ENCODE peak calls at places on chromosome 2, in four cellular contexts. One of them, this sample, is unnamed.

GRCh38 chr2:857937-858336 is 92.7 kb upstream of the SNTG2 start:
- DNase-seq in AML-193: no peak
- DNase-seq in activated T-helper 1 cell treated with Interleukin-2 at 50 U/mL for 16 hours: no peak
- DNase-seq in NCI-H1092 treated with DMSO at 0.1 percent for 48 hours: no peak
- DNase-seq in this sample: no peak

GRCh38 chr2:42223822-42224268 is 54.7 kb downstream of the EML4 start:
- DNase-seq in activated T-helper 1 cell treated with Interleukin-2 at 50 U/mL for 16 hours: no peak
- DNase-seq in AML-193: no peak
- DNase-seq in NCI-H1092 treated with DMSO at 0.1 percent for 48 hours: no peak
- DNase-seq in this sample: no peak

GRCh38 chr2:1854747-1855146 is 110.4 kb upstream of the PXDN start:
- DNase-seq in AML-193: no peak
- DNase-seq in NCI-H1092 treated with DMSO at 0.1 percent for 48 hours: no peak
- DNase-seq in activated T-helper 1 cell treated with Interleukin-2 at 50 U/mL for 16 hours: no peak
- DNase-seq in this sample: no peak

GRCh38 chr2:205903549-205904129 is 182.3 kb downstream of the INO80D start:
- DNase-seq in AML-193: peak
- DNase-seq in NCI-H1092 treated with DMSO at 0.1 percent for 48 hours: no peak
- DNase-seq in activated T-helper 1 cell treated with Interleukin-2 at 50 U/mL for 16 hours: no peak
- DNase-seq in this sample: no peak

GRCh38 chr2:3316456-3317276 is 61.0 kb downstream of the EIPR1 start:
- DNase-seq in activated T-helper 1 cell treated with Interleukin-2 at 50 U/mL for 16 hours: no peak
- DNase-seq in AML-193: no peak
- DNase-seq in NCI-H1092 treated with DMSO at 0.1 percent for 48 hours: no peak
- DNase-seq in this sample: no peak

GRCh38 chr2:95525294-95526035 is 40.9 kb upstream of the TRIM43B start:
- DNase-seq in NCI-H1092 treated with DMSO at 0.1 percent for 48 hours: no peak
- DNase-seq in activated T-helper 1 cell treated with Interleukin-2 at 50 U/mL for 16 hours: no peak
- DNase-seq in AML-193: no peak
- DNase-seq in this sample: no peak

GRCh38 chr2:148194882-148195281 is 174.0 kb downstream of the MBD5 start:
- DNase-seq in NCI-H1092 treated with DMSO at 0.1 percent for 48 hours: no peak
- DNase-seq in activated T-helper 1 cell treated with Interleukin-2 at 50 U/mL for 16 hours: no peak
- DNase-seq in AML-193: no peak
- DNase-seq in this sample: no peak

GRCh38 chr2:79833235-79833878 is 320.5 kb downstream of the CTNNA2 start:
- DNase-seq in AML-193: no peak
- DNase-seq in activated T-helper 1 cell treated with Interleukin-2 at 50 U/mL for 16 hours: no peak
- DNase-seq in NCI-H1092 treated with DMSO at 0.1 percent for 48 hours: no peak
- DNase-seq in this sample: no peak

GRCh38 chr2:236282406-236282805 is 18.2 kb upstream of the ASB18 start:
- DNase-seq in AML-193: no peak
- DNase-seq in NCI-H1092 treated with DMSO at 0.1 percent for 48 hours: no peak
- DNase-seq in activated T-helper 1 cell treated with Interleukin-2 at 50 U/mL for 16 hours: no peak
- DNase-seq in this sample: no peak

GRCh38 chr2:115115135-115115534 is 672.7 kb downstream of the DPP10 start:
- DNase-seq in NCI-H1092 treated with DMSO at 0.1 percent for 48 hours: no peak
- DNase-seq in activated T-helper 1 cell treated with Interleukin-2 at 50 U/mL for 16 hours: no peak
- DNase-seq in AML-193: no peak
- DNase-seq in this sample: no peak

GRCh38 chr2:237200462-237200861 is 114.8 kb downstream of the COPS8 start:
- DNase-seq in activated T-helper 1 cell treated with Interleukin-2 at 50 U/mL for 16 hours: no peak
- DNase-seq in NCI-H1092 treated with DMSO at 0.1 percent for 48 hours: no peak
- DNase-seq in AML-193: no peak
- DNase-seq in this sample: no peak

GRCh38 chr2:206084468-206084869 is 1.5 kb downstream of the INO80D start:
- DNase-seq in AML-193: peak
- DNase-seq in NCI-H1092 treated with DMSO at 0.1 percent for 48 hours: peak
- DNase-seq in activated T-helper 1 cell treated with Interleukin-2 at 50 U/mL for 16 hours: no peak
- DNase-seq in this sample: no peak

GRCh38 chr2:41409328-41409727 is 638.5 kb upstream of the PKDCC start:
- DNase-seq in NCI-H1092 treated with DMSO at 0.1 percent for 48 hours: no peak
- DNase-seq in AML-193: no peak
- DNase-seq in activated T-helper 1 cell treated with Interleukin-2 at 50 U/mL for 16 hours: no peak
- DNase-seq in this sample: no peak

GRCh38 chr2:191304939-191305875 is 60.0 kb downstream of the MYO1B start:
- DNase-seq in NCI-H1092 treated with DMSO at 0.1 percent for 48 hours: no peak
- DNase-seq in AML-193: no peak
- DNase-seq in activated T-helper 1 cell treated with Interleukin-2 at 50 U/mL for 16 hours: no peak
- DNase-seq in this sample: no peak

GRCh38 chr2:206084870-206085741 is 868 bp downstream of the INO80D start:
- DNase-seq in AML-193: no peak
- DNase-seq in activated T-helper 1 cell treated with Interleukin-2 at 50 U/mL for 16 hours: peak
- DNase-seq in NCI-H1092 treated with DMSO at 0.1 percent for 48 hours: no peak
- DNase-seq in this sample: no peak

GRCh38 chr2:146579154-146579930 is 1265.5 kb upstream of the ACVR2A start:
- DNase-seq in activated T-helper 1 cell treated with Interleukin-2 at 50 U/mL for 16 hours: no peak
- DNase-seq in AML-193: no peak
- DNase-seq in NCI-H1092 treated with DMSO at 0.1 percent for 48 hours: no peak
- DNase-seq in this sample: no peak

GRCh38 chr2:138500592-138501426 is 761 bp upstream of the SPOPL start:
- DNase-seq in NCI-H1092 treated with DMSO at 0.1 percent for 48 hours: peak
- DNase-seq in AML-193: no peak
- DNase-seq in activated T-helper 1 cell treated with Interleukin-2 at 50 U/mL for 16 hours: no peak
- DNase-seq in this sample: no peak

GRCh38 chr2:69013123-69013836 is at the start of gene ANTXR1:
- DNase-seq in NCI-H1092 treated with DMSO at 0.1 percent for 48 hours: peak
- DNase-seq in activated T-helper 1 cell treated with Interleukin-2 at 50 U/mL for 16 hours: no peak
- DNase-seq in AML-193: no peak
- DNase-seq in this sample: peak

GRCh38 chr2:159051656-159052055 is 83.2 kb downstream of the TANC1 start:
- DNase-seq in AML-193: no peak
- DNase-seq in activated T-helper 1 cell treated with Interleukin-2 at 50 U/mL for 16 hours: no peak
- DNase-seq in NCI-H1092 treated with DMSO at 0.1 percent for 48 hours: no peak
- DNase-seq in this sample: no peak

GRCh38 chr2:100214265-100214961 is 72.0 kb upstream of the AFF3 start:
- DNase-seq in NCI-H1092 treated with DMSO at 0.1 percent for 48 hours: peak
- DNase-seq in AML-193: peak
- DNase-seq in activated T-helper 1 cell treated with Interleukin-2 at 50 U/mL for 16 hours: no peak
- DNase-seq in this sample: no peak

GRCh38 chr2:191758420-191759199 is 80.7 kb downstream of the NABP1 start:
- DNase-seq in NCI-H1092 treated with DMSO at 0.1 percent for 48 hours: peak
- DNase-seq in activated T-helper 1 cell treated with Interleukin-2 at 50 U/mL for 16 hours: peak
- DNase-seq in AML-193: peak
- DNase-seq in this sample: no peak

GRCh38 chr2:19409001-19409400 is 50.6 kb upstream of the OSR1 start:
- DNase-seq in NCI-H1092 treated with DMSO at 0.1 percent for 48 hours: no peak
- DNase-seq in AML-193: no peak
- DNase-seq in activated T-helper 1 cell treated with Interleukin-2 at 50 U/mL for 16 hours: no peak
- DNase-seq in this sample: no peak

GRCh38 chr2:85681354-85681728 is 12.8 kb upstream of the GNLY start:
- DNase-seq in NCI-H1092 treated with DMSO at 0.1 percent for 48 hours: no peak
- DNase-seq in AML-193: no peak
- DNase-seq in activated T-helper 1 cell treated with Interleukin-2 at 50 U/mL for 16 hours: no peak
- DNase-seq in this sample: no peak

GRCh38 chr2:73516033-73516432 is 126.2 kb downstream of the NAT8 start:
- DNase-seq in AML-193: no peak
- DNase-seq in NCI-H1092 treated with DMSO at 0.1 percent for 48 hours: no peak
- DNase-seq in activated T-helper 1 cell treated with Interleukin-2 at 50 U/mL for 16 hours: no peak
- DNase-seq in this sample: no peak

GRCh38 chr2:105179469-105180372 is 61.8 kb upstream of the GPR45 start:
- DNase-seq in NCI-H1092 treated with DMSO at 0.1 percent for 48 hours: peak
- DNase-seq in activated T-helper 1 cell treated with Interleukin-2 at 50 U/mL for 16 hours: no peak
- DNase-seq in AML-193: peak
- DNase-seq in this sample: no peak

GRCh38 chr2:241031436-241032165 is 33.2 kb downstream of the SNED1 start:
- DNase-seq in activated T-helper 1 cell treated with Interleukin-2 at 50 U/mL for 16 hours: no peak
- DNase-seq in NCI-H1092 treated with DMSO at 0.1 percent for 48 hours: no peak
- DNase-seq in AML-193: no peak
- DNase-seq in this sample: no peak

GRCh38 chr2:2399390-2399789 is 68.3 kb upstream of the MYT1L start:
- DNase-seq in activated T-helper 1 cell treated with Interleukin-2 at 50 U/mL for 16 hours: no peak
- DNase-seq in NCI-H1092 treated with DMSO at 0.1 percent for 48 hours: no peak
- DNase-seq in AML-193: no peak
- DNase-seq in this sample: no peak

GRCh38 chr2:241678307-241678706 is 8.3 kb downstream of the DTYMK start:
- DNase-seq in NCI-H1092 treated with DMSO at 0.1 percent for 48 hours: no peak
- DNase-seq in AML-193: no peak
- DNase-seq in activated T-helper 1 cell treated with Interleukin-2 at 50 U/mL for 16 hours: no peak
- DNase-seq in this sample: no peak

This sample was measured in NCI-H1048.